ENCODE peak calls at places on chromosomes 16 and 17, in ten cellular contexts. A is IMR-90; B is HFFc6; N is A549; Q is CD8-positive, alpha-beta T cell; D is bronchial epithelial cell; O is H9; G is pancreas; U is progenitor cell of endocrine pancreas; P is CD4-positive, alpha-beta T cell. V is an unnamed sample.

GRCh38 chr16:3363793-3364192 is 8.1 kb downstream of the OR2C1 start:
- DNase-seq in A (no peak), B (no peak), N (no peak), Q (no peak), D (no peak), O (no peak), G (no peak), U (no peak), P (no peak), V (no peak)

GRCh38 chr17:78401246-78401645 is 22.8 kb downstream of the PGS1 start:
- DNase-seq in A (peak), B (no peak), N (no peak), Q (no peak), D (peak), O (no peak), G (no peak), U (no peak), P (no peak), V (no peak)

GRCh38 chr16:55499951-55500350 is 8.9 kb upstream of the LPCAT2 start:
- DNase-seq in A (peak), B (peak), N (no peak), Q (no peak), D (peak), O (no peak), G (no peak), U (no peak), P (no peak), V (no peak)

GRCh38 chr17:58265902-58266875 is 14.5 kb downstream of the MPO start:
- DNase-seq in A (no peak), B (no peak), N (no peak), Q (no peak), D (no peak), O (no peak), G (no peak), U (no peak), P (no peak), V (peak)

GRCh38 chr17:77036841-77037381 is 103.9 kb upstream of the SEC14L1 start:
- DNase-seq in A (no peak), B (no peak), N (no peak), Q (no peak), D (no peak), O (no peak), G (no peak), U (no peak), P (no peak), V (no peak)

GRCh38 chr17:81539571-81539900 is 11.4 kb downstream of the FSCN2 start:
- DNase-seq in A (no peak), B (no peak), N (no peak), Q (no peak), D (no peak), O (no peak), G (peak), U (no peak), P (no peak), V (no peak)

GRCh38 chr17:74437702-74438101 is 5.8 kb downstream of the GPRC5C start:
- DNase-seq in A (no peak), B (no peak), N (no peak), Q (no peak), D (no peak), O (no peak), G (no peak), U (no peak), P (no peak), V (no peak)

GRCh38 chr17:61402978-61403845 is 3.6 kb downstream of the TBX2 start:
- DNase-seq in A (peak), B (peak), N (no peak), Q (no peak), D (no peak), O (peak), G (no peak), U (no peak), P (no peak), V (no peak)

GRCh38 chr17:66747561-66748275 is 87.2 kb upstream of the CACNG5 start:
- DNase-seq in A (peak), B (peak), N (no peak), Q (no peak), D (peak), O (no peak), G (no peak), U (no peak), P (no peak), V (no peak)

GRCh38 chr16:49410226-49410625 is 36.6 kb downstream of the C16orf78 start:
- DNase-seq in A (no peak), B (no peak), N (no peak), Q (no peak), D (no peak), O (no peak), G (no peak), U (no peak), P (no peak), V (no peak)

GRCh38 chr16:85563515-85564276 is 49.4 kb upstream of the GSE1 start:
- DNase-seq in A (peak), B (no peak), N (no peak), Q (no peak), D (no peak), O (no peak), G (peak), U (no peak), P (no peak), V (no peak)

GRCh38 chr17:63826468-63827001 is 696 bp upstream of the PSMC5 start:
- DNase-seq in A (peak), B (peak), N (no peak), Q (no peak), D (no peak), O (no peak), G (no peak), U (no peak), P (no peak), V (no peak)

GRCh38 chr17:179721-180379 is 1.6 kb downstream of the DOC2B start:
- DNase-seq in A (no peak), B (no peak), N (no peak), Q (no peak), D (no peak), O (peak), G (no peak), U (no peak), P (no peak), V (no peak)
- TF ChIP-seq CTCF in A (no peak), B (no peak), N (no peak), Q (no peak), D (no peak), O (no peak), G (no peak), U (no peak), P (no peak), V (no peak)

GRCh38 chr17:79854080-79854861 is 15.0 kb upstream of the CBX4 start:
- DNase-seq in A (no peak), B (no peak), N (no peak), Q (no peak), D (no peak), O (no peak), G (no peak), U (no peak), P (no peak), V (no peak)

GRCh38 chr17:79855331-79856124 is 16.3 kb upstream of the CBX4 start:
- DNase-seq in A (no peak), B (no peak), N (no peak), Q (no peak), D (no peak), O (no peak), G (no peak), U (no peak), P (no peak), V (no peak)

GRCh38 chr17:79852748-79853147 is 13.5 kb upstream of the CBX4 start:
- DNase-seq in A (peak), B (no peak), N (no peak), Q (no peak), D (peak), O (no peak), G (no peak), U (no peak), P (no peak), V (no peak)

GRCh38 chr17:79859676-79860615 is 20.7 kb upstream of the CBX4 start:
- DNase-seq in A (no peak), B (no peak), N (no peak), Q (no peak), D (no peak), O (no peak), G (no peak), U (no peak), P (no peak), V (no peak)

GRCh38 chr17:79857095-79857494 is 17.9 kb upstream of the CBX4 start:
- DNase-seq in A (no peak), B (no peak), N (no peak), Q (no peak), D (no peak), O (no peak), G (no peak), U (no peak), P (no peak), V (no peak)
- TF ChIP-seq CTCF in A (no peak), B (no peak), N (no peak), Q (no peak), D (no peak), O (no peak), G (no peak), U (no peak), P (no peak), V (no peak)

GRCh38 chr17:18971801-18972200 is 19.8 kb downstream of the SLC5A10 start:
- DNase-seq in A (no peak), B (no peak), N (no peak), Q (no peak), D (no peak), O (no peak), G (no peak), U (no peak), P (no peak), V (no peak)

GRCh38 chr17:18967806-18968744 is 16.1 kb downstream of the SLC5A10 start:
- DNase-seq in A (no peak), B (no peak), N (no peak), Q (no peak), D (peak), O (no peak), G (no peak), U (no peak), P (no peak), V (no peak)

GRCh38 chr17:18974407-18975149 is 22.6 kb downstream of the SLC5A10 start:
- DNase-seq in A (peak), B (peak), N (no peak), Q (no peak), D (peak), O (no peak), G (no peak), U (no peak), P (no peak), V (no peak)

GRCh38 chr17:18968945-18969887 is 17.3 kb downstream of the SLC5A10 start:
- DNase-seq in A (no peak), B (no peak), N (peak), Q (no peak), D (peak), O (no peak), G (no peak), U (no peak), P (no peak), V (no peak)

GRCh38 chr17:18970582-18971480 is 18.9 kb downstream of the SLC5A10 start:
- DNase-seq in A (no peak), B (no peak), N (no peak), Q (no peak), D (no peak), O (no peak), G (no peak), U (no peak), P (no peak), V (no peak)
- TF ChIP-seq CTCF in A (peak), B (peak), N (peak), Q (no peak), D (no peak), O (peak), G (no peak), U (no peak), P (no peak), V (no peak)

DNA sequence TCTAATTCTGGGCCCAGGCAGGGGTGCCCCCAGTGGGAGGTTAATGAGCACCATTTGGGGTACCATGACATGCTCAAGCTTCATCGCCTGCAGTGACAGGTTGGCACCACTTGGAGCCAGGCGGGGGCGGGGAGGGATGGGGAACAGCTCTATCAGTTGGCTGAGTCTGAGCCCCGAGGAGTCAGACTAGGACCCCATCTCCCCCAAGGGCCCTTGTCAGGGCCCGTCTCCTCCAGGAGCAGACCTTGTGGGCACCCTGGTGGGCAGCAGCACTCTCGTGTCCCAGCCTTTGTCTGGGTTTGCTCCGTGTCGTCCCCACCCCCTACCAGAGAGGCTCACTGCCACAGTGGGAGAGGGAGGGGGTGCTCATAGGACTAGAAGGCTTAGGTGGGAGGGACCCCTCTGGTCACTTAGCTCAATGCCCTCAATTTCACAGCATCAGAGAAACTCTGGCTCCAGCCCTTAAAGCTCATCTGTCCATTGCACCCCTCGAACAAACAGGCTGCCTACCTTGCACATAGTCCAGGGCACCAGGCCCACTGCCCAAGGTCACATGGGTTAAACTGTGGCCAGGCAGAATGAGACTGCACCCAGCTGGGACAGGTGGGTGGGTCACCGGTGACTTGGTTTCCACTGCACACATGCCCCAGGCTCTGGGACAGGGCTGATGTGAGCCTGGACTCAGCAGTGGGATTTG is 4.1 kb downstream of the PPP1R9B start:
- DNase-seq in A (no peak), B (no peak), N (no peak), Q (no peak), D (no peak), O (no peak), G (no peak), U (no peak), P (no peak), V (no peak)
- TF ChIP-seq CTCF in A (no peak), B (peak), N (no peak), Q (no peak), D (peak), O (no peak), G (no peak), U (no peak), P (no peak), V (no peak)

GRCh38 chr17:41762841-41763240 is 23.7 kb downstream of the JUP start:
- DNase-seq in A (no peak), B (no peak), N (no peak), Q (no peak), D (no peak), O (no peak), G (no peak), U (no peak), P (no peak), V (no peak)
- TF ChIP-seq CTCF in A (no peak), B (no peak), N (no peak), Q (no peak), D (no peak), O (no peak), G (no peak), U (no peak), P (no peak), V (no peak)

GRCh38 chr16:1923299-1924034 is 5.3 kb upstream of the HS3ST6 start:
- DNase-seq in A (no peak), B (no peak), N (peak), Q (no peak), D (no peak), O (peak), G (no peak), U (no peak), P (no peak), V (no peak)

GRCh38 chr16:1926223-1926718 is 8.1 kb upstream of the HS3ST6 start:
- DNase-seq in A (no peak), B (no peak), N (no peak), Q (no peak), D (no peak), O (no peak), G (no peak), U (no peak), P (no peak), V (no peak)

GRCh38 chr16:1920727-1921155 is 2.5 kb upstream of the HS3ST6 start:
- DNase-seq in A (no peak), B (no peak), N (no peak), Q (no peak), D (no peak), O (peak), G (no peak), U (no peak), P (no peak), V (no peak)

GRCh38 chr16:1922357-1922756 is 4.1 kb upstream of the HS3ST6 start:
- DNase-seq in A (no peak), B (no peak), N (no peak), Q (no peak), D (no peak), O (no peak), G (no peak), U (no peak), P (no peak), V (no peak)

DNA sequence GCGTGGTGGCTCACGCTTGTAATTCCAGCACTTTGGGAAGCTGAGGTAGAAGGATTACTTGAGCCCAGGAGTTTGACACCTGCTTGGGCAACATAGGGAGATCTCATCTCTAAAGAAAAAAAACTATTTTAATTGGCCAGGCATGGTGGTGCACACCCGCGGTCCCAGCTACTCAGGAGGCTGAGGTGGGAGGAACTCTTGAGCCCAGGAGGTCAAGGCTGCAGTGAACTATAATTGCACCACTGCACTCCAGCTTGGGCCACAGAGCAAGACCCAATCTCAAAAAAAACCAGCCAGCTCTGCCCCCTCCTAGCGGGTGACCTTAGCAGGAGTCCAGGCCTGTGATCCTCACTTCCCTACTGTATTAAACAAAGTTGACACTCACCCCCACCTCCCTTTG is 5.9 kb upstream of the HS3ST6 start:
- DNase-seq in A (no peak), B (no peak), N (no peak), Q (no peak), D (no peak), O (no peak), G (no peak), U (no peak), P (no peak), V (no peak)
- TF ChIP-seq CTCF in A (no peak), B (no peak), N (no peak), Q (no peak), D (no peak), O (no peak), G (no peak), U (no peak), P (no peak), V (no peak)

GRCh38 chr16:28982418-28982817 is 2.4 kb upstream of the LAT start:
- DNase-seq in A (no peak), B (no peak), N (no peak), Q (no peak), D (no peak), O (no peak), G (no peak), U (no peak), P (no peak), V (no peak)

GRCh38 chr16:28980929-28981328 is 3.9 kb upstream of the LAT start:
- DNase-seq in A (no peak), B (no peak), N (no peak), Q (no peak), D (no peak), O (no peak), G (no peak), U (no peak), P (no peak), V (no peak)

GRCh38 chr16:28982949-28983348 is 1.9 kb upstream of the LAT start:
- DNase-seq in A (no peak), B (no peak), N (no peak), Q (no peak), D (no peak), O (no peak), G (no peak), U (no peak), P (no peak), V (no peak)

GRCh38 chr16:28983644-28984043 is 1.2 kb upstream of the LAT start:
- DNase-seq in A (no peak), B (no peak), N (no peak), Q (no peak), D (no peak), O (no peak), G (no peak), U (no peak), P (no peak), V (no peak)

GRCh38 chr16:28981517-28981916 is 3.3 kb upstream of the LAT start:
- DNase-seq in A (no peak), B (no peak), N (peak), Q (no peak), D (no peak), O (peak), G (peak), U (no peak), P (no peak), V (peak)
- TF ChIP-seq CTCF in A (peak), B (peak), N (peak), Q (peak), D (peak), O (peak), G (peak), U (peak), P (peak), V (peak)

V was measured in HL-60.